ENCODE peak calls at places on chromosome X, in six cellular contexts. Y, A, S, B, D and F are unnamed samples.

GRCh38 chrX:20189171-20189570 is 47.5 kb upstream of the EIF1AX start:
- DNase-seq in B (no peak), S (no peak), D (no peak), A (no peak), Y (no peak), F (no peak)

GRCh38 chrX:9532349-9532748 is 67.5 kb downstream of the TBL1X start:
- DNase-seq in D (no peak), S (no peak), A (no peak), B (no peak), Y (peak; percentile 23), F (no peak)

GRCh38 chrX:136447308-136447707 is 40.4 kb upstream of the BRS3 start:
- DNase-seq in A (no peak), B (no peak), D (no peak), S (no peak), Y (no peak), F (no peak)

GRCh38 chrX:64352084-64352483 is 43.2 kb downstream of the MTMR8 start:
- DNase-seq in S (no peak), A (no peak), D (no peak), Y (no peak), B (no peak), F (no peak)

GRCh38 chrX:115233497-115234219 is at the start of gene LRCH2:
- DNase-seq in D (no peak), B (no peak), A (peak; percentile 69), Y (peak; percentile 41), S (no peak), F (no peak)

GRCh38 chrX:121165930-121166359 is 118.5 kb downstream of the GLUD2 start:
- DNase-seq in A (no peak), S (no peak), B (no peak), Y (no peak), D (no peak), F (no peak)

GRCh38 chrX:52262195-52262546 is 77.5 kb downstream of the MAGED4 start:
- DNase-seq in Y (no peak), B (no peak), A (no peak), D (no peak), S (no peak), F (no peak)

GRCh38 chrX:136189222-136189621 is 41.9 kb downstream of the FHL1 start:
- DNase-seq in A (no peak), Y (no peak), S (no peak), D (no peak), B (no peak), F (no peak)

GRCh38 chrX:72125331-72126047 is 6.2 kb downstream of the RTL5 start:
- DNase-seq in A (no peak), Y (no peak), D (no peak), S (no peak), B (no peak), F (no peak)

GRCh38 chrX:136166221-136166855 is 19.0 kb downstream of the FHL1 start:
- DNase-seq in B (no peak), D (no peak), Y (peak; percentile 55), S (no peak), A (no peak), F (no peak)

GRCh38 chrX:15619053-15619772 is 18.5 kb upstream of the ACE2 start:
- DNase-seq in Y (peak; percentile 2), S (peak; percentile 11), D (no peak), A (no peak), B (peak; percentile 76), F (no peak)

GRCh38 chrX:150773634-150774033 is 80.4 kb downstream of the MTMR1 start:
- DNase-seq in S (no peak), D (no peak), B (no peak), A (no peak), Y (no peak), F (no peak)

GRCh38 chrX:115356369-115356768 is 66.9 kb downstream of the LUZP4 start:
- DNase-seq in S (no peak), B (no peak), D (no peak), Y (no peak), A (no peak), F (no peak)

GRCh38 chrX:48940404-48940955 is 16.9 kb downstream of the OTUD5 start:
- DNase-seq in S (no peak), D (no peak), A (no peak), B (no peak), Y (no peak), F (no peak)

GRCh38 chrX:43269201-43269600 is 386.9 kb upstream of the MAOA start:
- DNase-seq in A (no peak), D (no peak), S (no peak), B (no peak), Y (no peak), F (no peak)

GRCh38 chrX:54230440-54231148 is 47.5 kb upstream of the FAM120C start:
- DNase-seq in Y (peak; percentile 47), S (no peak), B (no peak), A (no peak), D (no peak), F (no peak)

GRCh38 chrX:153032397-153033118 is 23.7 kb upstream of the PNMA3 start:
- DNase-seq in Y (peak; percentile 18), A (peak; percentile 68), S (peak; percentile 73), D (peak; percentile 33), B (peak; percentile 21), F (peak; percentile 61)

GRCh38 chrX:140091276-140091886 is 126.1 kb upstream of the CXorf66 start:
- DNase-seq in Y (no peak), S (peak; percentile 8), B (no peak), D (no peak), A (peak; percentile 58), F (peak; percentile 3)

GRCh38 chrX:20237864-20238263 is 28.8 kb downstream of the RPS6KA3 start:
- DNase-seq in D (no peak), Y (peak; percentile 41), A (no peak), B (no peak), S (no peak), F (no peak)

GRCh38 chrX:74614193-74614909 is at the start of gene RLIM:
- DNase-seq in S (peak; percentile 94), Y (peak; percentile 95), A (peak; percentile 94), B (peak; percentile 83), D (peak; percentile 88), F (peak; percentile 93)

GRCh38 chrX:155612312-155613224 is at the start of gene TMLHE:
- DNase-seq in B (peak; percentile 19), A (peak; percentile 59), D (peak; percentile 25), S (peak; percentile 79), Y (peak; percentile 47), F (peak; percentile 55)

GRCh38 chrX:105515561-105515960 is 295.1 kb upstream of the TEX13A start:
- DNase-seq in Y (no peak), D (no peak), A (no peak), S (no peak), B (no peak), F (no peak)

GRCh38 chrX:149567621-149568417 is 18.1 kb upstream of the HSFX3 start:
- DNase-seq in D (no peak), S (no peak), B (no peak), Y (no peak), A (no peak), F (no peak)

GRCh38 chrX:85922821-85923220 is 124.5 kb downstream of the CHM start:
- DNase-seq in A (no peak), B (no peak), Y (peak; percentile 91), S (no peak), D (no peak), F (no peak)

GRCh38 chrX:121106484-121107235 is 59.2 kb downstream of the GLUD2 start:
- DNase-seq in D (no peak), S (no peak), Y (no peak), B (no peak), A (no peak), F (no peak)

GRCh38 chrX:65726708-65727107 is 59.3 kb downstream of the MSN start:
- DNase-seq in B (no peak), S (no peak), Y (no peak), A (peak; percentile 33), D (no peak), F (no peak)
- H3K4me1 ChIP-seq in B (no peaks in the 10 kb centered on the region), S (no peaks in the 10 kb centered on the region), Y (peaks cover 4% of the 10 kb centered on the region), A (no peaks in the 10 kb centered on the region), D (peaks cover 43% of the 10 kb centered on the region), F (peaks cover 29% of the 10 kb centered on the region)

DNA sequence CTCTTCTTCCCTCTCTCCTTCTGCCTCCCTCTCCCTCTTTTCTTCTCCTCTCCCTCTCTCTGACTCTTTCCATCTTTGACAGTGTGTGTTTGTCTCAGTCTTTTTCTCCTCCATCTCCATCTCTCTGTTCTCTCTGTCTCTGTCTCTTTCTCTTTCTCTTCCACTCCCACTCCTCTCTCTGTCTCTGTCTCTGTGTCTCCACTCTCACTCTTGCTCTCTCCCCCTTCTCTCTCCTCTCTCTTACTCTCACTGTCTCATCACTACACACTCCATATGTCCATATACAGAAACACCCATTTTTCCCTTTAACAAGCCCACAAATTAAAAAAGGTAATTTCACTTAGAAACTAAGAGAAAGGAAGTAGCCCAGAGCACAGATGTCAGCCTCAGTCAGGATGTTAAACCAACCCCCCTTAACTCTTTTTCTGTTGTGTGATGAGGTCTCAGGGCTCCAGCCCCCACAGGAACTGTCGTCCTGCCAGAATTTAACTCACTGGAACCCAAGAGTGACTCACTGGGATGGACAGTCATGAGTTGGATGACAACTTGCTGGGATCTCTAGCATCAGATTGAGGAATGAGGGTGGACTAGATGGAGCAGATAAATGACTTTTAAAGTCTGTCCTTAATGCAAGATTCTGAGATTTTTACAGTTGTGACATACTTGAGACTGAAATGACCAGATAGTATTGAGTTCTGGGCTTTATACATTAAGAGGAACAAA is 27.5 kb downstream of the OTUD6A start:
- DNase-seq in A (no peak), S (no peak), B (no peak), Y (peak; percentile 62), D (no peak), F (no peak)
- H3K27me3 ChIP-seq in A (no peaks in the 10 kb centered on the region), S (no peaks in the 10 kb centered on the region), B (no peaks in the 10 kb centered on the region), Y (peaks cover under 1% of the 10 kb centered on the region), D (no peaks in the 10 kb centered on the region), F (no peaks in the 10 kb centered on the region)

DNA sequence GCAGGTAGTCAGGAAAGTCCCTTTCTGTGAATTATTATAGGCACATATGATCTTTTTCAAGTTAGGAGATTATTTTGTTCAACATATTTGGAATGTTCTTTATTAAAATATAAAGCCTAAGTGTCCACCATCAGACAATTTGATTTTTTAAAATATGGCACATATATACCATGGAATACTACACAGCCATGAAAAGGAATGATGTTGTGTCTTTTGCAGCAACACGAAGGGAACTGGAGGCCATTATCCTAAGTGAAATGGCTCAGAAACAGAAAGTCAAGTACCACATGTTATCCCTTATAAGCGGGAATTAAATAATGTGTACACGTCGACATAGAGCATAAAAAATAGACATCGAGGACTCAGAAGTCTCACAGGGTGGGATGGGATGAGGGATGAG is 73.0 kb downstream of the DHRSX start:
- DNase-seq in B (no peak), Y (no peak), D (no peak), A (no peak), S (no peak), F (no peak)
- H3K4me1 ChIP-seq in B (peaks cover 9% of the 10 kb centered on the region), Y (no peaks in the 10 kb centered on the region), D (no peaks in the 10 kb centered on the region), A (peaks cover 2% of the 10 kb centered on the region), S (no peaks in the 10 kb centered on the region), F (no peaks in the 10 kb centered on the region)

GRCh38 chrX:151970027-151970426 is 4.4 kb downstream of the GABRE start:
- DNase-seq in A (no peak), S (no peak), Y (no peak), B (no peak), D (no peak), F (no peak)

GRCh38 chrX:151974336-151975227 is at the start of gene GABRE:
- DNase-seq in A (peak; percentile 44), B (no peak), D (no peak), Y (no peak), S (peak; percentile 73), F (peak; percentile 18)

GRCh38 chrX:151973851-151974335 is 583 bp downstream of the GABRE start:
- DNase-seq in Y (no peak), A (peak; percentile 33), B (no peak), D (no peak), S (peak; percentile 21), F (no peak)

GRCh38 chrX:151973262-151973661 is 1.2 kb downstream of the GABRE start:
- DNase-seq in B (no peak), D (no peak), A (no peak), Y (no peak), S (no peak), F (no peak)

GRCh38 chrX:151970661-151971060 is 3.8 kb downstream of the GABRE start:
- DNase-seq in A (no peak), Y (peak; percentile 65), B (no peak), S (peak; percentile 35), D (no peak), F (no peak)
- H3K27me3 ChIP-seq in A (peaks cover 7% of the 10 kb centered on the region), Y (no peaks in the 10 kb centered on the region), B (no peaks in the 10 kb centered on the region), S (no peaks in the 10 kb centered on the region), D (no peaks in the 10 kb centered on the region), F (no peaks in the 10 kb centered on the region)